ENCODE peak calls at places on chromosome 3, in eight cellular contexts. R is transverse colon, V is upper lobe of left lung, A is A549, Q is K562, H is sigmoid colon, F is tibial nerve, G is suprapubic skin. X is an unnamed sample.

GRCh38 chr3:115147329-115148141 is 447 bp upstream of the ZBTB20 start:
- DNase-seq in Q (peak; percentile 91), F (peak; percentile 98), G (peak; percentile 99), A (peak; percentile 86), H (peak; percentile 100), V (peak; percentile 98), R (peak; percentile 98), X (peak; percentile 98)

GRCh38 chr3:183117046-183117445 is 17.8 kb upstream of the MCCC1 start:
- DNase-seq in A (no peak), G (no peak), R (no peak), Q (no peak), V (no peak), H (no peak), F (no peak), X (no peak)

GRCh38 chr3:58124387-58124786 is 86.4 kb downstream of the DNASE1L3 start:
- DNase-seq in A (no peak), V (no peak), H (no peak), F (no peak), R (no peak), G (no peak), Q (no peak), X (no peak)

GRCh38 chr3:49377483-49377882 is 19.3 kb upstream of the GPX1 start:
- DNase-seq in V (no peak), A (no peak), G (no peak), R (no peak), F (no peak), H (no peak), Q (no peak), X (no peak)

GRCh38 chr3:17686613-17687012 is 55.8 kb downstream of the TBC1D5 start:
- DNase-seq in G (no peak), R (no peak), V (no peak), A (peak; percentile 13), F (no peak), Q (no peak), H (no peak), X (no peak)

GRCh38 chr3:53045784-53046170 is at the start of gene SFMBT1:
- DNase-seq in A (peak; percentile 72), H (peak; percentile 81), Q (peak; percentile 89), R (peak; percentile 77), G (peak; percentile 73), V (peak; percentile 97), F (peak; percentile 20), X (peak; percentile 76)

GRCh38 chr3:1326546-1326945 is 233.7 kb downstream of the CNTN6 start:
- DNase-seq in G (no peak), A (no peak), V (no peak), R (no peak), Q (no peak), F (no peak), H (no peak), X (no peak)

GRCh38 chr3:40317061-40317676 is 7.7 kb downstream of the EIF1B start:
- DNase-seq in H (no peak), R (peak; percentile 27), V (no peak), A (peak; percentile 31), G (no peak), Q (peak; percentile 68), F (no peak), X (no peak)

GRCh38 chr3:110307065-110307809 is 764.4 kb upstream of the NECTIN3 start:
- DNase-seq in A (no peak), R (no peak), F (no peak), H (no peak), V (no peak), Q (no peak), G (no peak), X (no peak)

GRCh38 chr3:17678116-17678741 is 64.2 kb downstream of the TBC1D5 start:
- DNase-seq in G (no peak), Q (no peak), H (no peak), V (no peak), A (no peak), F (no peak), R (no peak), X (no peak)

GRCh38 chr3:6679510-6679909 is 181.4 kb upstream of the GRM7 start:
- DNase-seq in Q (no peak), G (no peak), H (no peak), F (no peak), A (no peak), R (no peak), V (no peak), X (no peak)

GRCh38 chr3:170815340-170815739 is 54.7 kb downstream of the RPL22L1 start:
- DNase-seq in G (no peak), Q (peak; percentile 49), H (no peak), A (no peak), R (peak; percentile 36), V (no peak), F (no peak), X (peak; percentile 62)

GRCh38 chr3:164737174-164737573 is 341.1 kb downstream of the SI start:
- DNase-seq in F (no peak), G (no peak), Q (no peak), H (no peak), A (no peak), V (no peak), R (no peak), X (no peak)

GRCh38 chr3:4680227-4680691 is 187.1 kb downstream of the ITPR1 start:
- DNase-seq in R (no peak), Q (no peak), A (no peak), F (no peak), H (no peak), G (no peak), V (no peak), X (no peak)

GRCh38 chr3:71269896-71270295 is 313.6 kb downstream of the FOXP1 start:
- DNase-seq in H (no peak), A (no peak), R (no peak), Q (no peak), F (no peak), V (no peak), G (no peak), X (no peak)

GRCh38 chr3:107308716-107309115 is 68.5 kb upstream of the CCDC54 start:
- DNase-seq in H (no peak), Q (no peak), R (no peak), G (no peak), A (no peak), V (no peak), F (no peak), X (no peak)

GRCh38 chr3:10628902-10629700 is 123.7 kb upstream of the ATP2B2 start:
- DNase-seq in H (no peak), Q (no peak), A (no peak), F (no peak), R (no peak), G (no peak), V (peak; percentile 41), X (no peak)

GRCh38 chr3:113979916-113980315 is 32.1 kb downstream of the ZDHHC23 start:
- DNase-seq in F (no peak), V (no peak), Q (no peak), R (no peak), H (no peak), A (no peak), G (no peak), X (no peak)

GRCh38 chr3:141430326-141430725 is 56.5 kb upstream of the RASA2 start:
- DNase-seq in F (no peak), G (no peak), V (no peak), Q (no peak), A (no peak), R (no peak), H (no peak), X (no peak)

GRCh38 chr3:52537165-52537635 is 795 bp downstream of the UQCC5 start:
- DNase-seq in R (no peak), Q (no peak), A (no peak), H (no peak), F (no peak), G (no peak), V (no peak), X (no peak)

GRCh38 chr3:134364061-134364935 is 9.9 kb downstream of the AMOTL2 start:
- DNase-seq in A (peak; percentile 94), F (peak; percentile 88), H (peak; percentile 98), G (peak; percentile 95), R (peak; percentile 90), Q (peak; percentile 26), V (peak; percentile 95), X (peak; percentile 94)

GRCh38 chr3:127137113-127137512 is 55.8 kb upstream of the PRR23E start:
- DNase-seq in F (no peak), R (no peak), H (no peak), V (no peak), G (no peak), A (no peak), Q (no peak), X (peak; percentile 50)

GRCh38 chr3:51929420-51930003 is 12.2 kb downstream of the RRP9 start:
- DNase-seq in F (no peak), H (no peak), R (no peak), G (no peak), V (no peak), A (no peak), Q (peak; percentile 37), X (peak; percentile 23)

GRCh38 chr3:133136114-133137041 is 98.2 kb downstream of the TMEM108 start:
- DNase-seq in V (no peak), A (no peak), H (no peak), F (no peak), Q (no peak), R (no peak), G (no peak), X (no peak)

GRCh38 chr3:137762674-137763593 is 1.2 kb upstream of the SOX14 start:
- DNase-seq in F (no peak), H (no peak), G (no peak), A (no peak), V (no peak), R (no peak), Q (no peak), X (no peak)

GRCh38 chr3:194749631-194750271 is 64.1 kb downstream of the FAM43A start:
- DNase-seq in F (no peak), R (no peak), H (no peak), V (peak; percentile 81), G (no peak), A (no peak), Q (no peak), X (no peak)
- H3K4me3 ChIP-seq in F (no peak overlapping the region), R (no peak overlapping the region), H (no peak overlapping the region), V (no peak overlapping the region), G (no peak overlapping the region), A (no peak overlapping the region), Q (no peak overlapping the region), X (no peak overlapping the region)

GRCh38 chr3:154758109-154758868 is 321.8 kb upstream of the MME start:
- DNase-seq in H (no peak), R (no peak), V (no peak), Q (no peak), A (peak; percentile 4), F (no peak), G (no peak), X (no peak)
- TF ChIP-seq EP300 in H (no peak), R (no peak), V (no peak), Q (no peak), A (no peak), F (no peak), G (no peak), X (no peak)

GRCh38 chr3:188270423-188270972 is 116.5 kb downstream of the LPP start:
- DNase-seq in V (no peak), Q (no peak), H (no peak), R (no peak), A (no peak), F (no peak), G (no peak), X (no peak)
- H3K4me1 ChIP-seq in V (peaks cover 67% of the 10 kb centered on the region), Q (no peaks in the 10 kb centered on the region), H (peaks cover 94% of the 10 kb centered on the region), R (peaks cover 63% of the 10 kb centered on the region), A (peaks cover 89% of the 10 kb centered on the region), F (peaks cover 49% of the 10 kb centered on the region), G (peaks cover 44% of the 10 kb centered on the region), X (peaks cover 85% of the 10 kb centered on the region)

DNA sequence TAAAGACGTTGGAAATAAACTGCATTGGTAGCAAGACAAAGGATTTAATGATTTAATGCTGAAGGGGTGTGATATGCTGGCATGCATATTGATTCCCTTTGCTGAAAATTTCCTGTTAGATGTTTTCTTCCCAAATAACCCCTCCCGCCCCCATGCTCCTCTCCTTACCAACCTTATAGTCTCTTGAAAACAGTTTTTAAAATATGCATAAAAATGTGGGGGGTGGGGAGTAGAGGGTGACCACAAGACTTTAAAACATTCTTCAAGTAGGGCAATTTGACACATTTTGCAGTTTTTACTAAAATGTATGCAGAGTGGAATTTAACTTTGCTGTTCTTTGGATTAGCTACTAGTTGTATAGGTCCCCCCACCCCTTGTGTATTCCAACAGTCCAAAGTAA is 887 bp downstream of the RARB start:
- DNase-seq in G (no peak), R (no peak), F (no peak), A (no peak), H (no peak), Q (no peak), V (no peak), X (no peak)
- H3K4me3 ChIP-seq in G (peak overlapping the region; percentile 56), R (peak overlapping the region; percentile 67), F (peak overlapping the region; percentile 68), A (peak overlapping the region; percentile 68), H (peak overlapping the region; percentile 68), Q (no peak overlapping the region), V (peak overlapping the region; percentile 57), X (peak overlapping the region; percentile 49)